ENCODE peak calls at places on chromosomes 13 and 19, in nine cellular contexts. D is stimulated activated CD4-positive, alpha-beta T cell treated with anti-CD3 and anti-CD28 coated beads, Interleukin-4, amount 100 ng/mL, for 4 hours; O is GM12865; S is hepatic stellate cell; G is caudate nucleus; H is tibial nerve; F is activated T-cell treated with anti-CD3 and anti-CD28 coated beads for 1 hour; X is anterior cingulate cortex; A is putamen. Q is an unnamed sample.

GRCh38 chr13:108947551-108948030 is 318.2 kb downstream of the MYO16 start:
- DNase-seq in D (no peak), O (no peak), S (no peak), G (no peak), H (peak), F (no peak), X (no peak), A (no peak), Q (no peak)

GRCh38 chr13:111247552-111247951 is 72.9 kb upstream of the TEX29 start:
- DNase-seq in D (no peak), O (no peak), S (no peak), G (no peak), H (no peak), F (no peak), X (no peak), A (no peak), Q (no peak)

GRCh38 chr19:42311612-42312160 is 1.4 kb upstream of the TMEM145 start:
- DNase-seq in D (no peak), O (no peak), S (no peak), G (no peak), H (no peak), F (no peak), X (no peak), A (no peak), Q (no peak)

GRCh38 chr19:46624958-46625661 is at the start of gene PTGIR:
- DNase-seq in D (no peak), O (peak), S (peak), G (no peak), H (peak), F (no peak), X (no peak), A (no peak), Q (peak)

GRCh38 chr13:102678339-102679122 is 16.3 kb downstream of the METTL21C start:
- DNase-seq in D (no peak), O (no peak), S (no peak), G (no peak), H (no peak), F (no peak), X (no peak), A (no peak), Q (no peak)

GRCh38 chr19:39502640-39503417 is 4.1 kb downstream of the DLL3 start:
- DNase-seq in D (peak), O (peak), S (peak), G (no peak), H (no peak), F (peak), X (no peak), A (no peak), Q (peak)

GRCh38 chr19:12796146-12797071 is 5.1 kb downstream of the JUNB start:
- DNase-seq in D (peak), O (peak), S (peak), G (peak), H (no peak), F (peak), X (peak), A (no peak), Q (peak)

GRCh38 chr13:112331675-112332074 is 44.5 kb upstream of the SPACA7 start:
- DNase-seq in D (no peak), O (no peak), S (no peak), G (no peak), H (no peak), F (no peak), X (no peak), A (no peak), Q (no peak)

GRCh38 chr19:2500861-2501260 is 24.9 kb downstream of the GADD45B start:
- DNase-seq in D (no peak), O (no peak), S (no peak), G (no peak), H (no peak), F (no peak), X (no peak), A (no peak), Q (no peak)

GRCh38 chr13:83895994-83896580 is 13.8 kb upstream of the SLITRK1 start:
- DNase-seq in D (no peak), O (no peak), S (no peak), G (no peak), H (no peak), F (no peak), X (no peak), A (no peak), Q (no peak)

Q was measured in CD14-positive monocyte.